ENCODE peak calls at places on chromosomes 16 and 17, in four cellular contexts. B, F, O and T are unnamed samples.

GRCh38 chr16:21963887-21964286 is 10.7 kb downstream of the UQCRC2 start:
- DNase-seq in F (no peak), B (no peak), O (no peak), T (no peak)

GRCh38 chr16:66273036-66273435 is 93.5 kb upstream of the CDH5 start:
- DNase-seq in F (no peak), B (no peak), O (no peak), T (no peak)

GRCh38 chr17:10802487-10803284 is 1.2 kb downstream of the TMEM238L start:
- DNase-seq in B (no peak), F (no peak), O (no peak), T (no peak)

GRCh38 chr16:64809876-64810629 is 311.8 kb downstream of the CDH11 start:
- DNase-seq in O (no peak), F (no peak), B (no peak), T (no peak)

GRCh38 chr16:89133457-89134127 is 38.0 kb upstream of the CDH15 start:
- DNase-seq in B (no peak), F (no peak), O (no peak), T (no peak)

GRCh38 chr17:47957591-47958490 is at the start of gene PRR15L:
- DNase-seq in B (no peak), F (no peak), O (no peak), T (no peak)

GRCh38 chr17:37147301-37147812 is 198.6 kb downstream of the AATF start:
- DNase-seq in B (no peak), O (peak; percentile 27), F (no peak), T (no peak)

GRCh38 chr17:42347198-42347597 is 41.0 kb downstream of the STAT3 start:
- DNase-seq in B (no peak), O (no peak), F (no peak), T (peak; percentile 27)

GRCh38 chr17:27810902-27811557 is 10.7 kb upstream of the NOS2 start:
- DNase-seq in O (no peak), B (no peak), F (no peak), T (no peak)

GRCh38 chr16:3577302-3577752 is at the start of gene NLRC3:
- DNase-seq in B (no peak), F (no peak), O (no peak), T (no peak)

GRCh38 chr17:70332811-70333210 is 163.5 kb downstream of the KCNJ2 start:
- DNase-seq in B (no peak), F (no peak), O (no peak), T (no peak)

GRCh38 chr17:5592382-5592781 is 8.1 kb upstream of the NLRP1 start:
- DNase-seq in O (no peak), B (peak; percentile 26), F (no peak), T (peak; percentile 24)

GRCh38 chr17:82776454-82776853 is 24.6 kb downstream of the TBCD start:
- DNase-seq in B (no peak), O (no peak), F (no peak), T (no peak)

GRCh38 chr16:14302031-14302398 is 230.9 kb downstream of the MRTFB start:
- DNase-seq in O (no peak), B (peak; percentile 59), F (peak; percentile 88), T (peak; percentile 89)

GRCh38 chr16:84486551-84487235 is 17.8 kb downstream of the MEAK7 start:
- DNase-seq in F (peak; percentile 45), B (peak; percentile 2), O (no peak), T (no peak)

GRCh38 chr17:44205962-44206824 is 6.5 kb upstream of the ATXN7L3 start:
- DNase-seq in B (no peak), F (no peak), O (no peak), T (no peak)

GRCh38 chr16:26993511-26993910 is 73.2 kb upstream of the C16orf82 start:
- DNase-seq in F (no peak), O (no peak), B (no peak), T (no peak)

GRCh38 chr16:88373211-88373610 is 9.5 kb upstream of the ZNF469 start:
- DNase-seq in F (no peak), O (no peak), B (no peak), T (no peak)

GRCh38 chr16:68088130-68088972 is 3.2 kb downstream of the NFATC3 start:
- DNase-seq in O (no peak), F (no peak), B (no peak), T (no peak)

DNA sequence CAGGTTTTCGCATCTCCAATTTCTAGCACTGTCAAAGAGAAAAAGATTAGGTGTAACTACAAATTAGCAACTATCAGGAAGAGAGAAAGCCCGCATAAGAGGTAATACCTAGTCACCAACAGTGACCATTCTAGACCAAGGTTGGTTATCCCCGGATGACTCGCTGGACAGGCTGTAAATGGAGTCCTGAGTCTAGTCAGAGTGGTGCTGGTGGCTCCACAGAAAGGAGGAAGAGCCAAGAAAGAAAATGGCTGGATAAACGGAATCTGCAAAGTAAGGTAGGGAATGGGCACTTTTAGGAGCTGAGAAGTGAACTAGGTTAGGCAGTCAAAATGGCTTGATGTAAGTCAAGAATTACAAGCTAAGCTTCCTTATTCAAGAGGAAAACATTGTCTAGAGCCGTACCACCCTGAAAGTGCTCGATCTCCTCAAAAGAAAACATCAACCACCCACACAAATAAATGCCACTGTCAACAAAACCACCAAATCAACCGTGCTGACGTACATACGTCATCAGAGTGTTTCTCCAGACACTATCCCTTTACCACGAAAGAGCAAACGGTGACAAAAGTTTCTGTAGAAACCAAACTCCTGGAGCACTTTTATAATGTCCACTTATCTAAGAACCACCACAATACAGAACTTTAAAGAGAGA is 2.2 kb downstream of the GSPT1 start:
- DNase-seq in O (no peak), F (peak; percentile 19), B (no peak), T (no peak)
- TF ChIP-seq FOXM1 in O (no peak), F (no peak), B (no peak), T (no peak)

GRCh38 chr17:45910667-45911066 is 16.3 kb downstream of the MAPT start:
- DNase-seq in B (no peak), O (no peak), F (no peak), T (no peak)
- TF ChIP-seq FOXM1 in B (no peak), O (no peak), F (no peak), T (no peak)

GRCh38 chr16:81711609-81712329 is 67.3 kb upstream of the PLCG2 start:
- DNase-seq in F (no peak), B (no peak), O (no peak), T (peak; percentile 41)
- TF ChIP-seq FOXM1 in F (peak; percentile 37), B (no peak), O (no peak), T (no peak)

DNA sequence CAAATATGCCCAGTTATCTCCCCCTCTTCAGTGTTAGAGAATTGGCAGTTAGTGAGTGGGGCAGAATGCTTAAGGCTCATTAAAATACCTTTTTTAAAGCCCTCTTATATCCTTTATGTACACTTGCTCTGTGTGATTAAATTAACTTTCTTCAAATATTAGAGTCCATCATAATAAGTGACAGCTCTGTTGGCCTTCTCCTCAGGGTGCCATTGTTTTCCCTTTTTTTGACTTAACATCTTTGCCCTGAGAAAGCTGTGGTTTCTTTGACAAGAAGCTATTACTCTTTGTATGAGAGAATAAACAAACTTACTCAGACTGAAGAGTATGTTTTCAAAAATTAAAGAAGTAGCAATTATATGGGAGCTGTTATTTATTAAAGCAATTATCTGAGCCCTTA is 13.3 kb downstream of the RBBP6 start:
- DNase-seq in F (no peak), O (no peak), B (no peak), T (no peak)
- TF ChIP-seq FOXM1 in F (no peak), O (no peak), B (no peak), T (no peak)